ENCODE peak calls at places on chromosomes 4 and X, in nine cellular contexts. W is heart right ventricle; T is CD8-positive, alpha-beta memory T cell; B is IMR-90; D is right lobe of liver; R is heart left ventricle; N is lower lobe of right lung; E is BE2C; F is testis. S is an unnamed sample.

GRCh38 chr4:55398966-55399365 is 3.2 kb downstream of the TMEM165 start:
- DNase-seq in W (no peak), T (no peak), B (peak; percentile 22), D (no peak), R (no peak), N (no peak), E (no peak), F (no peak), S (no peak)

GRCh38 chr4:86769794-86770193 is 79.4 kb downstream of the SLC10A6 start:
- DNase-seq in W (no peak), T (no peak), B (no peak), D (no peak), R (no peak), N (no peak), E (no peak), F (no peak), S (no peak)

GRCh38 chrX:66110112-66110511 is 53.9 kb upstream of the HEPH start:
- DNase-seq in W (no peak), T (no peak), B (peak; percentile 8), D (no peak), R (peak; percentile 15), N (no peak), E (no peak), F (no peak), S (no peak)

GRCh38 chrX:130173190-130173895 is 1.6 kb downstream of the RAB33A start:
- DNase-seq in W (peak; percentile 18), T (no peak), B (peak; percentile 91), D (no peak), R (peak; percentile 24), N (no peak), E (no peak), F (peak; percentile 18), S (peak; percentile 96)

GRCh38 chr4:147103403-147103946 is 157.8 kb upstream of the TTC29 start:
- DNase-seq in W (peak; percentile 23), T (no peak), B (peak; percentile 99), D (no peak), R (peak; percentile 37), N (no peak), E (no peak), F (peak; percentile 46), S (peak; percentile 91)

GRCh38 chr4:76429636-76430035 is 5.4 kb upstream of the SHROOM3 start:
- DNase-seq in W (no peak), T (no peak), B (no peak), D (no peak), R (no peak), N (no peak), E (no peak), F (no peak), S (no peak)

GRCh38 chr4:107800058-107800457 is 24.7 kb upstream of the SGMS2 start:
- DNase-seq in W (no peak), T (no peak), B (no peak), D (no peak), R (no peak), N (no peak), E (no peak), F (no peak), S (no peak)

GRCh38 chrX:397575-397974 is 10.9 kb upstream of the PPP2R3B start:
- DNase-seq in W (peak; percentile 57), T (no peak), B (peak; percentile 46), D (no peak), R (peak; percentile 65), N (no peak), E (no peak), F (peak; percentile 49), S (peak; percentile 52)

GRCh38 chr4:110361921-110362320 is 114.0 kb upstream of the ENPEP start:
- DNase-seq in W (no peak), T (no peak), B (no peak), D (no peak), R (no peak), N (no peak), E (no peak), F (no peak), S (peak; percentile 2)

GRCh38 chr4:18684932-18685331 is 663.4 kb upstream of the LCORL start:
- DNase-seq in W (no peak), T (no peak), B (no peak), D (no peak), R (no peak), N (no peak), E (no peak), F (no peak), S (no peak)

GRCh38 chr4:174193438-174194015 is 89.9 kb downstream of the FBXO8 start:
- DNase-seq in W (no peak), T (no peak), B (peak; percentile 7), D (no peak), R (no peak), N (no peak), E (peak; percentile 90), F (no peak), S (no peak)

GRCh38 chr4:138697771-138698170 is 317.8 kb upstream of the NOCT start:
- DNase-seq in W (no peak), T (no peak), B (peak; percentile 84), D (no peak), R (no peak), N (no peak), E (no peak), F (no peak), S (no peak)

DNA sequence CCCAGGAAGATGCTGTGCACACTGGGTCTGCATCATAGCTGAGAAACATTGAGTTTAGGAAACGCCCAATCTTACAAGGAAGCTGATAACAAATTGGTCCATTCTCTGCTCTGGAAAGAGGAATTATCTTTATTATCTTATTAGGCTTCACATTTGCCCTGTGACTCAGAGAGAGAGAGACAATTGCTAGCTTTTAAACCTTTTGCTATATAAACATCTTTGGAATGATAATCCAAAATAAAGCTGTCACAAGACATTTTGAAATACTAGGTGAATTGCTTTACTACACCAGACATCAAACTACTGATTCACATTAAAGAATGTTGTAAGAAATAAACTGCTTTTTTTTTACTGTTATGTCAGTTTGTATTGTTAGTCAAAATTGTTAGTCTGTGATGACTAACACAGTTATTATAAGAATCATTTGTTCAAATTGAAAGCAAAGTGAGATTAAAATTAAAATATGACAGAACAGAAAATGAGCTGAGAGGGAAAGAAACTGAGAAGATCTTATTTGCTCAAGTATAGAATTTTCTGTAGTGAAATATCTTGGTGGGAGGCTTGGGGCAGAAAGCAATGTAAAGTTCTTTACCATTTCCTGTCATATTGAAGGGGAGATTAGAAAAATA is 765.4 kb upstream of the PCDH10 start:
- DNase-seq in W (no peak), T (no peak), B (no peak), D (no peak), R (no peak), N (no peak), E (no peak), F (no peak), S (no peak)
- H3K27me3 ChIP-seq in W (no peaks in the 10 kb centered on the region), T (no peaks in the 10 kb centered on the region), B (no peaks in the 10 kb centered on the region), D (no peaks in the 10 kb centered on the region), R (no peaks in the 10 kb centered on the region), N (no peaks in the 10 kb centered on the region), E (no peaks in the 10 kb centered on the region), F (no peaks in the 10 kb centered on the region), S (no peaks in the 10 kb centered on the region)

GRCh38 chr4:142354794-142355416 is 491.2 kb downstream of the INPP4B start:
- DNase-seq in W (no peak), T (no peak), B (no peak), D (no peak), R (no peak), N (no peak), E (no peak), F (no peak), S (no peak)

GRCh38 chr4:142354041-142354440 is 492.1 kb downstream of the INPP4B start:
- DNase-seq in W (no peak), T (no peak), B (peak; percentile 17), D (no peak), R (no peak), N (no peak), E (no peak), F (no peak), S (no peak)

GRCh38 chr4:142356118-142356759 is 489.9 kb downstream of the INPP4B start:
- DNase-seq in W (no peak), T (no peak), B (no peak), D (no peak), R (no peak), N (no peak), E (no peak), F (no peak), S (no peak)

GRCh38 chr4:142356797-142357196 is 489.3 kb downstream of the INPP4B start:
- DNase-seq in W (no peak), T (no peak), B (no peak), D (no peak), R (no peak), N (no peak), E (no peak), F (no peak), S (no peak)

DNA sequence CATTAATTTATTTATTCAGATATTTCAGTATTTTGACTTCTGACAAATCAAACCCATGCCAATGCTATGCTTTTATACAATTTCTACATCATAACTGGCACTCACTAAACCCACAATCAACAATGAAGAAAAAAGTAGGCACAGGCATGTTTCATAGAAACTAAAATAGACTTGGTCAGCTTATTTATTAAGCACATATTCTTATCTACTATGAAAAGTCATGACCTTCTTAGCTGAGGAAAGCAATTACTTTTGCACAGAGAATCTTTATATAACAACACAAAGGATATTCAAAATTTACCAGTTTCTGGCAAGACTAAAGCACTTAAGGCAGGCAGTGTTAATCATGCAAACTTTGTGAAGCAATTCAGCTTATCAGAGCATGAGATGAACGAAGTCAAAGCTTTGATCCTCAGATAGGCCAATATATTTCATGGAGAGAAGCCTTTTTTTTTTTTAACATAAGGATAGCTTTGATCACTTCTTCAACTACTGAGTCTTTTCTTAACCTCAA is 490.6 kb downstream of the INPP4B start:
- DNase-seq in W (no peak), T (no peak), B (no peak), D (no peak), R (no peak), N (no peak), E (no peak), F (no peak), S (no peak)
- H3K4me1 ChIP-seq in W (peaks cover 51% of the 10 kb centered on the region), T (peaks cover 84% of the 10 kb centered on the region), B (peaks cover 3% of the 10 kb centered on the region), D (no peaks in the 10 kb centered on the region), R (peaks cover 11% of the 10 kb centered on the region), N (peaks cover 43% of the 10 kb centered on the region), E (no peaks in the 10 kb centered on the region), F (peaks cover 15% of the 10 kb centered on the region), S (peaks cover 16% of the 10 kb centered on the region)

GRCh38 chr4:84511703-84512102 is 12.6 kb upstream of the NKX6-1 start:
- DNase-seq in W (no peak), T (no peak), B (no peak), D (no peak), R (no peak), N (no peak), E (no peak), F (no peak), S (no peak)

DNA sequence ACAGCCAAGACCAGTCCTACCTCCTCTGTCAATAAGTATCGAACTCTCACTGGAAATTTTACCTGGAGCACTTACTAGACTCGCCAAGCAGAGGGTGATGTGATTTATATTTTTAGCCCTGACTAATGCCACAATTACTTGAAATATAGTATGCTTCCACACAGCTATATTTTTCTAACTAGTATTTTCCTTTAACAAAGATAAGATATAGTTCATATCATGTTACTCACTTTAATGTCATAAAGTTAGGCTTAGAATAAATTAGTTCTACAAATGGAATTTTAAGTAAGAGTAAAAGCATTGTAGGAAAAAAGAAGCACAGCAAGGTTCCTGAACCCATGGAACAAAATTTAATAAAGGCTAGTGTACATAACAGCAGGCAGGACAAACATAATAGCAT is 16.0 kb upstream of the NKX6-1 start:
- DNase-seq in W (no peak), T (no peak), B (no peak), D (no peak), R (no peak), N (no peak), E (no peak), F (no peak), S (no peak)
- H3K27me3 ChIP-seq in W (peaks cover 52% of the 10 kb centered on the region), T (no peaks in the 10 kb centered on the region), B (no peaks in the 10 kb centered on the region), D (peaks cover 7% of the 10 kb centered on the region), R (peaks cover 44% of the 10 kb centered on the region), N (peaks cover 9% of the 10 kb centered on the region), E (no peaks in the 10 kb centered on the region), F (no peaks in the 10 kb centered on the region), S (peaks cover 2% of the 10 kb centered on the region)

GRCh38 chr4:8317474-8317873 is 47.9 kb downstream of the HTRA3 start:
- DNase-seq in W (no peak), T (no peak), B (no peak), D (no peak), R (no peak), N (no peak), E (no peak), F (no peak), S (no peak)
- H3K4me1 ChIP-seq in W (peaks cover 43% of the 10 kb centered on the region), T (no peaks in the 10 kb centered on the region), B (peaks cover 14% of the 10 kb centered on the region), D (no peaks in the 10 kb centered on the region), R (peaks cover 18% of the 10 kb centered on the region), N (peaks cover 26% of the 10 kb centered on the region), E (peaks cover 12% of the 10 kb centered on the region), F (peaks cover 15% of the 10 kb centered on the region), S (peaks cover 11% of the 10 kb centered on the region)